ENCODE peak calls at places on chromosomes 13 and 19, in six cellular contexts. P is tibial artery, I is fibroblast of the aortic adventitia, R is MM.1S, U is sigmoid colon, H is mesothelial cell of epicardium. W is an unnamed sample.

GRCh38 chr19:35155441-35155840 is 906 bp downstream of the FXYD5 start:
- DNase-seq in P (no peak), I (no peak), R (no peak), U (no peak), H (no peak), W (no peak)

GRCh38 chr13:95137096-95137495 is 164.2 kb downstream of the ABCC4 start:
- DNase-seq in P (no peak), I (no peak), R (no peak), U (no peak), H (no peak), W (peak; percentile 39)

GRCh38 chr13:24727731-24728601 is 36.0 kb upstream of the RNF17 start:
- DNase-seq in P (peak; percentile 76), I (peak; percentile 89), R (peak; percentile 76), U (no peak), H (no peak), W (peak; percentile 81)

GRCh38 chr13:109722068-109722467 is 64.3 kb downstream of the IRS2 start:
- DNase-seq in P (no peak), I (no peak), R (no peak), U (no peak), H (no peak), W (no peak)

GRCh38 chr13:37138917-37139316 is 33.5 kb upstream of the CSNK1A1L start:
- DNase-seq in P (no peak), I (no peak), R (no peak), U (no peak), H (no peak), W (no peak)

GRCh38 chr13:39540929-39541605 is 61.9 kb downstream of the LHFPL6 start:
- DNase-seq in P (no peak), I (no peak), R (no peak), U (no peak), H (no peak), W (no peak)

GRCh38 chr19:30307191-30307974 is 64.8 kb upstream of the ZNF536 start:
- DNase-seq in P (no peak), I (no peak), R (no peak), U (no peak), H (no peak), W (no peak)

GRCh38 chr13:78700121-78700910 is 41.4 kb upstream of the OBI1 start:
- DNase-seq in P (no peak), I (peak; percentile 71), R (no peak), U (no peak), H (no peak), W (peak; percentile 3)

GRCh38 chr13:102291587-102292218 is 110.1 kb downstream of the FGF14 start:
- DNase-seq in P (no peak), I (peak; percentile 36), R (no peak), U (no peak), H (no peak), W (no peak)

GRCh38 chr19:5961969-5962945 is 15.7 kb downstream of the RANBP3 start:
- DNase-seq in P (no peak), I (no peak), R (no peak), U (no peak), H (no peak), W (no peak)

GRCh38 chr19:17450264-17451075 is 2.0 kb upstream of the TMEM221 start:
- DNase-seq in P (no peak), I (no peak), R (no peak), U (no peak), H (no peak), W (no peak)

DNA sequence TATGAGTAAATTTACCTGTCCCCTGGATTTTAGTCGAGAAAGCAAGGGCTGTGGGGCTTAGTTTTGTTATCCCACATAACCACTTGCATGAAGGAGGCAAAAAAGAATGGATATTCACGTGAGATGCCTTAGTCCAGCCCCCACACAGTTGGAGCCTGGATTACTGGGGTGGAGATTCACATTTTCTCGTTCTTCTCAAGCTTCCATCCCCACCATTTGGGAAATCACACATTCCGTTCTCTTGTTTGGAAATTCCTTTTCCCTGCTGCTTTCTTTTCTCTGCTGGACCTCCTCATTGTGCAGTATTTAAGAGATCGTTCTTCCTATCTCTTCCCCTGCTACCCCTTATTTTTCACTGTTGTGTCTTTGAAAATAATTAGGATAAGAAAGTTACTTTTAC is 45.1 kb upstream of the FARP1 start:
- DNase-seq in P (no peak), I (no peak), R (no peak), U (no peak), H (no peak), W (no peak)
- TF ChIP-seq CTCF in P (no peak), I (no peak), R (no peak), U (no peak), H (no peak), W (no peak)

DNA sequence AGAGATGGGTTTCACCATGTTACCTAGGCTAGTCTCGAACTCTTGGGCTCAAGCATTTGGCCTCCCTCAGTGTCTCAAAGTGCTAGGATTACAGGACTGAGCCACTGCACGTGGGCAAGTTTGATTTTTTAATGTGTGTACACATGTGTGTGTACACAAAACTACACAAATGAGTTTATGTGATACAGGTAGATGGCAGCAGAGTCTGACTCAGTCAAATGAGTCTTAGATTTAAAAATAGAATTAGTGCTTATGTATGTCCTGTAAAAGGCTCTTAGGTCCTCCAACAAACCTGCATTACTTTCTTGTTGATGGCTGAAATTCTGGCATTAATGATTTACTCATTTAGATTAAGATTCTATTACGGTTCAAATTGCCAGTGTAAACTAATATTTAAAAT is 293.7 kb downstream of the PCDH17 start:
- DNase-seq in P (no peak), I (no peak), R (no peak), U (no peak), H (no peak), W (no peak)
- TF ChIP-seq CTCF in P (no peak), I (no peak), R (no peak), U (no peak), H (no peak), W (no peak)

DNA sequence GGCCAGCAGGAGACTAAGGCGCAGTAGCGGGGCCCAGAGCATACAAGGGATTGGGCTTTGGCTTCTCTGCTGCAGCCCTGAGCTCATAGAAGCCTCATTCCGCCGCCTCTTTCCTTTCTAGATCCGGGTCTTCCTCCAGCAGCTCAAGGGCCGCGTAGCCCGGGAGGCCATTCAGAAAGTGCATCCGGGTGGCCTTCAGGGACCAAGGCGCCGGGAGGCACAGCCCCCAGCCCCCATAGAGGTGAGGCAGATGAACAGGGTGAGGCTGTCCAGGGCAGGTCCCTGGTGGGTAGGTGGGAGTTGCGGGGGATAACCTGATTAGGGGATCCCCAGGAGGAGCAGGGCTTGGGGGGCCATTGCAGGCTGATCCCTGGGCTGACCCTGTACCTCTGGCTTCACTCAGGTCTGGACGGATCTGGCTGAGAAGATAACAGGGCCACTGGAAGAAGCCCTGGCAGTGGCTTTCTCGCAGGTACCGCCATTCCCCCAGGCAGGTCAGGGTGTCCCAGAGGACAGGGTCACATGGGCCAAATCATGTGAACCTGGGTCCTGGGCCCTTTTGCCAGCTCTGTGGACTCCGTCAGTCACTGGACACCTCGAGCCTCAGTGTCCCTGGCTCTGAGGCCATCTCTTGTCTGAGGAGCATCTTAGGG is 1.3 kb downstream of the SNAPC2 start:
- DNase-seq in P (no peak), I (no peak), R (no peak), U (no peak), H (no peak), W (no peak)
- TF ChIP-seq CTCF in P (no peak), I (no peak), R (no peak), U (no peak), H (no peak), W (no peak)

GRCh38 chr13:100545684-100546061 is 42.9 kb downstream of the GGACT start:
- DNase-seq in P (no peak), I (no peak), R (no peak), U (no peak), H (no peak), W (no peak)

GRCh38 chr13:100543872-100544602 is 44.6 kb downstream of the GGACT start:
- DNase-seq in P (peak; percentile 62), I (no peak), R (no peak), U (no peak), H (no peak), W (no peak)

GRCh38 chr13:100546713-100547405 is 41.7 kb downstream of the GGACT start:
- DNase-seq in P (peak; percentile 60), I (no peak), R (no peak), U (no peak), H (no peak), W (no peak)

GRCh38 chr13:100542546-100543156 is 45.9 kb downstream of the GGACT start:
- DNase-seq in P (no peak), I (peak; percentile 62), R (peak; percentile 92), U (peak; percentile 21), H (peak; percentile 37), W (peak; percentile 42)

DNA sequence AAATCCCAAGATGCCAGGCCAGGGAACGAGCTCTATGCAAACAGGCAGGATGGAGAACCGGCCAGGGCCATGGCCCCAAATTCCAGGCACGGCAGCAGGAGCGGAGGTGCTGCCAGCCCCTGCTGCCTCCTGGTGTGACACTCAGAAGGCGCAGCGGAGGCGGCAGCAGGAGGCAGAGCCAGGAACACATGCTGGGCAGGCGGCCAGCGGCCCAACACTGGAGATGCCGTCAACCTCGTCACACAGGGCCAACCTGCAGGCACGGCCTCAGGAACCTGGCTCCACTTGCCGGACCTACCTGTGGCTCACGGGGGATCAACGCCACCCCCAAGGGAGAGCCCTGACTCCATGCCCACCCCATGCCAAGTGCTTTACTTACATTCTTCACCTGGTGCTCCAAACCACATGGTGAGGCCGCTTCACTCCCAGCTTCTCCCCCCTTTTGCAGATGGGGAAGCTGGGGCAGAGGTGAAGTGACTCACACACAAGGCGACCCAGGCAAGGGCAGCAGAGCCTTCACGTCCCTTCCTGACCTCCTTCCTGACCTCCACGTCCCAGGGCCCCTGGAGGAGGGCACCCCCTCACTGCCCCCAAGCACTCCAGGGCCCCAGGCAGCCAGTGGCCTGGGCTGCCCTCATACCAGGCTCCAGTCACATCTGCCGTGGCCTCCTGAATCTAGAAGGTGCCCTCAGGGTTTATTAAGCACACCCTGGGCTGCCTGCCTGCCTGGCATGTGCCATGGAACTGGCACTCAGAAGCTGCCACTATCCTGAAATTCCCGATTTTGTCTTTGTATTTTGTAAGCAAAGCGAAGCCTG is 43.5 kb downstream of the GGACT start:
- DNase-seq in P (peak; percentile 67), I (no peak), R (no peak), U (no peak), H (no peak), W (no peak)
- TF ChIP-seq CTCF in P (no peak), I (no peak), R (no peak), U (no peak), H (no peak), W (no peak)

DNA sequence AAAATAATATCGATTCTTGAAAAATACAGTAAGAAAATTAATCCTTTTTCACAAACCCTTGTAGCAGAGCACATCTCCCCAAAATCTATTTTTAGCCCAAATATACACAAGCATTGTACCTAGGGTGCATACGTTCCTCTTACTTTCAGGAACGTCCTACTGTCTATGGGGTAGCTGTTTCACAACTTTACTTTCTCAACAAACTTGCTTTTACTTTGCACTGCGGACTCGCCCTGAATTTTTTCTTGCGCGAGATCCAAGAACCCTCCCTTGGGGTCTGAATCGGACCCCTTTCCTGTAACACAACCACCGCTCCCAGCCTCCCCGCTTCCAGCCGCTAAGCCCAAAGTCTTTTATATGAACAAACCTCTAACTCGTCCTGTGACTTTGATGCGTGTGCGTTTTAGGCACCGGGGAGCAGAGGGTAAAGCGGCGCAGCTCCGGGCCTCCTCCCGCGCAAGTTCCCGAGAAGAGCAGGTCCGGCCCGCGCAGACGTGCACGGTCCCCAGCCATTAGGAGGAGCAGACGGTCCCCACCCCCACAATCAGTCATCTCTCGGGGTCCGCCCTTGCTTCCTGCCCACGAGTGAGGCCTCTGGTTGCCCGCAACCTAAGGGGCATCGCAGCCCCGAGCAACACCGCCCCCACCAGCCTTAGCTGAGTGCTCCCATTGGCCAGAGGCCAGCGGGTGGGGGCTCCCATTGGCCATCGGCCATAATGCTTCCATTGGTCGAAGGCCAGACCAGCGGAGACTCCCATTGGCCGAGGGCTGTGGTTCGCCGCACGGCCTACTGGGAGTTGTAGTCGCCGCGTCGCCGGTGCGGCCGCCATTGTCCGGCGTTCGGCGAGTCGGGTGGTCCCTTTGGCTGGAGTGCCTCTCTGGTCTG is at the start of gene ZNF8:
- DNase-seq in P (peak; percentile 98), I (peak; percentile 96), R (peak; percentile 94), U (peak; percentile 98), H (peak; percentile 98), W (peak; percentile 98)
- TF ChIP-seq CTCF in P (no peak), I (no peak), R (no peak), U (no peak), H (no peak), W (peak; percentile 42)

GRCh38 chr19:54430306-54431254 is 15.3 kb downstream of the TTYH1 start:
- DNase-seq in P (no peak), I (no peak), R (no peak), U (no peak), H (peak; percentile 82), W (no peak)
- TF ChIP-seq CTCF in P (no peak), I (no peak), R (no peak), U (no peak), H (no peak), W (peak; percentile 20)

W was measured in HFFc6.